ENCODE peak calls at places on chromosomes 11 and 22, in ten cellular contexts. E is HFFc6; S is NCI-H226; A is stimulated activated CD4-positive, alpha-beta T cell treated with anti-CD3 and anti-CD28 coated beads, Interleukin-12 subunit alpha, Interleukin-12 subunit beta, amount 100 ng/mL, for 48 hours; M is NCI-H1105 treated with DMSO at 0.1 percent for 48 hours; Y is SW 1271; C is activated T-helper 1 cell treated with anti-CD3 and anti-CD28 coated beads, Interleukin-12 subunit alpha, Interleukin-12 subunit beta, Interleukin-2, Interleukin-4 antibody, amounts not matched to agents 30 ng/mL and 10 ng/mL and 1 ng/mL, durations not matched to agents 14 hours and 24 hours and 36 hours; R is CD4-positive, alpha-beta T cell; K is left cardiac atrium; W is GM12891. J is an unnamed sample.

GRCh38 chr11:116691779-116692178 is 81.0 kb downstream of the BUD13 start:
- DNase-seq in E (no peak), S (no peak), A (peak), M (peak), Y (peak), C (peak), R (peak), K (peak), W (peak), J (peak)

GRCh38 chr11:16191852-16192240 is 164.5 kb downstream of the SOX6 start:
- DNase-seq in E (no peak), S (no peak), A (no peak), M (peak), Y (no peak), C (no peak), R (no peak), K (no peak), W (no peak), J (no peak)

GRCh38 chr22:46660604-46661201 is 40.5 kb downstream of the GRAMD4 start:
- DNase-seq in E (no peak), S (no peak), A (no peak), M (peak), Y (no peak), C (no peak), R (no peak), K (peak), W (no peak), J (no peak)

GRCh38 chr11:45900916-45901617 is 6.0 kb downstream of the FREY1 start:
- DNase-seq in E (no peak), S (no peak), A (no peak), M (peak), Y (no peak), C (no peak), R (no peak), K (no peak), W (no peak), J (peak)

GRCh38 chr11:19382131-19382611 is 141.4 kb upstream of the E2F8 start:
- DNase-seq in E (no peak), S (no peak), A (no peak), M (no peak), Y (no peak), C (no peak), R (no peak), K (peak), W (no peak), J (no peak)

GRCh38 chr11:114291381-114291780 is 4.8 kb upstream of the NNMT start:
- DNase-seq in E (no peak), S (no peak), A (no peak), M (no peak), Y (no peak), C (no peak), R (no peak), K (no peak), W (no peak), J (no peak)

GRCh38 chr22:41579997-41580355 is 9.7 kb downstream of the PMM1 start:
- DNase-seq in E (no peak), S (no peak), A (no peak), M (no peak), Y (no peak), C (no peak), R (no peak), K (no peak), W (no peak), J (no peak)

GRCh38 chr11:17531818-17532131 is 12.4 kb downstream of the USH1C start:
- DNase-seq in E (peak), S (peak), A (no peak), M (no peak), Y (no peak), C (no peak), R (no peak), K (no peak), W (no peak), J (no peak)

GRCh38 chr11:107947904-107948303 is 19.7 kb downstream of the RAB39A start:
- DNase-seq in E (no peak), S (no peak), A (no peak), M (no peak), Y (no peak), C (no peak), R (no peak), K (no peak), W (no peak), J (no peak)

GRCh38 chr11:31499576-31500178 is 9.7 kb downstream of the IMMP1L start:
- DNase-seq in E (no peak), S (no peak), A (no peak), M (no peak), Y (no peak), C (no peak), R (no peak), K (no peak), W (no peak), J (no peak)

GRCh38 chr22:29994941-29995340 is 85.3 kb upstream of the HORMAD2 start:
- DNase-seq in E (no peak), S (no peak), A (no peak), M (no peak), Y (no peak), C (no peak), R (no peak), K (no peak), W (no peak), J (no peak)

GRCh38 chr11:130308059-130308458 is 6.7 kb downstream of the ZBTB44 start:
- DNase-seq in E (no peak), S (no peak), A (no peak), M (no peak), Y (no peak), C (no peak), R (no peak), K (no peak), W (no peak), J (no peak)

GRCh38 chr11:113867843-113868503 is 7.4 kb downstream of the USP28 start:
- DNase-seq in E (no peak), S (no peak), A (no peak), M (no peak), Y (no peak), C (no peak), R (no peak), K (no peak), W (no peak), J (no peak)

GRCh38 chr22:30290318-30290678 is 993 bp upstream of the CASTOR1 start:
- DNase-seq in E (no peak), S (no peak), A (no peak), M (no peak), Y (no peak), C (no peak), R (no peak), K (no peak), W (no peak), J (no peak)

GRCh38 chr11:69116671-69117070 is 39.1 kb upstream of the SMIM38 start:
- DNase-seq in E (no peak), S (no peak), A (no peak), M (no peak), Y (no peak), C (no peak), R (no peak), K (no peak), W (no peak), J (no peak)

GRCh38 chr11:68020575-68020974 is 9.9 kb upstream of the NDUFS8 start:
- DNase-seq in E (no peak), S (peak), A (no peak), M (no peak), Y (peak), C (no peak), R (no peak), K (no peak), W (no peak), J (no peak)

GRCh38 chr11:15194671-15195415 is 80.1 kb downstream of the INSC start:
- DNase-seq in E (peak), S (no peak), A (no peak), M (no peak), Y (no peak), C (no peak), R (no peak), K (no peak), W (no peak), J (no peak)

GRCh38 chr11:61733120-61733978 is 19.1 kb upstream of the MYRF start:
- DNase-seq in E (peak), S (peak), A (peak), M (peak), Y (peak), C (peak), R (peak), K (peak), W (peak), J (peak)

GRCh38 chr11:1772270-1773130 is 8.8 kb upstream of the CTSD start:
- DNase-seq in E (peak), S (peak), A (peak), M (no peak), Y (peak), C (peak), R (peak), K (peak), W (peak), J (peak)

GRCh38 chr11:86660011-86660595 is 12.3 kb downstream of the ME3 start:
- DNase-seq in E (peak), S (peak), A (no peak), M (no peak), Y (peak), C (no peak), R (no peak), K (no peak), W (no peak), J (no peak)

GRCh38 chr11:6390718-6391547 is 659 bp downstream of the SMPD1 start:
- DNase-seq in E (no peak), S (no peak), A (no peak), M (no peak), Y (no peak), C (no peak), R (no peak), K (no peak), W (no peak), J (no peak)

GRCh38 chr22:22748297-22748743 is 103.9 kb downstream of the GGTLC2 start:
- DNase-seq in E (peak), S (peak), A (peak), M (peak), Y (peak), C (no peak), R (peak), K (no peak), W (no peak), J (no peak)

GRCh38 chr11:13009921-13010736 is 1.0 kb downstream of the RASSF10 start:
- DNase-seq in E (no peak), S (no peak), A (no peak), M (peak), Y (peak), C (no peak), R (no peak), K (peak), W (peak), J (no peak)

GRCh38 chr11:87038235-87038960 is 664 bp downstream of the TMEM135 start:
- DNase-seq in E (no peak), S (no peak), A (no peak), M (no peak), Y (no peak), C (no peak), R (no peak), K (no peak), W (no peak), J (no peak)

GRCh38 chr11:120854988-120855387 is 168.9 kb upstream of the TBCEL start:
- DNase-seq in E (no peak), S (no peak), A (no peak), M (no peak), Y (no peak), C (no peak), R (no peak), K (no peak), W (no peak), J (no peak)

J was measured in sigmoid colon.